ENCODE peak calls at places on chromosomes 7 and 10, in nine cellular contexts. E is heart left ventricle, K is lower lobe of right lung, H is left ventricle myocardium inferior, X is heart right ventricle, C is uterus, B is WERI-Rb-1, Z is ovary, A is Peyer's patch. D is an unnamed sample.

GRCh38 chr7:101410743-101411476 is 48.2 kb downstream of the COL26A1 start:
- DNase-seq in Z (no peak), B (peak; percentile 79), C (no peak), E (no peak), A (no peak), X (peak; percentile 28), K (peak; percentile 51), H (peak; percentile 22), D (peak; percentile 66)

GRCh38 chr7:142459557-142459963 is 201.7 kb upstream of the PRSS58 start:
- DNase-seq in Z (no peak), K (no peak), E (no peak), C (no peak), B (peak; percentile 36), X (no peak), H (no peak), A (no peak), D (peak; percentile 32)

GRCh38 chr7:131521651-131522163 is 34.7 kb downstream of the PODXL start:
- DNase-seq in H (no peak), E (no peak), B (no peak), K (peak; percentile 81), X (peak; percentile 56), C (no peak), A (no peak), Z (no peak), D (peak; percentile 65)

GRCh38 chr10:26430641-26431163 is 7.4 kb upstream of the APBB1IP start:
- DNase-seq in C (no peak), K (no peak), A (no peak), X (no peak), Z (no peak), E (no peak), H (no peak), B (no peak), D (no peak)

GRCh38 chr7:1839701-1840100 is 169.6 kb downstream of the ELFN1 start:
- DNase-seq in Z (no peak), A (no peak), E (peak; percentile 46), C (no peak), K (peak; percentile 45), X (no peak), B (peak; percentile 42), H (peak; percentile 11), D (no peak)

GRCh38 chr10:17644485-17644964 is 574 bp downstream of the STAM start:
- DNase-seq in B (peak; percentile 53), E (no peak), K (no peak), Z (no peak), A (no peak), X (no peak), C (no peak), H (no peak), D (peak; percentile 32)

GRCh38 chr10:120646738-120647427 is 189.9 kb downstream of the PLPP4 start:
- DNase-seq in E (no peak), H (no peak), A (no peak), X (no peak), B (no peak), K (no peak), C (no peak), Z (no peak), D (no peak)

GRCh38 chr10:3781458-3782098 is 3.4 kb downstream of the KLF6 start:
- DNase-seq in Z (peak; percentile 40), A (no peak), K (peak; percentile 79), B (no peak), E (peak; percentile 84), C (peak; percentile 55), H (peak; percentile 54), X (peak; percentile 62), D (peak; percentile 32)

GRCh38 chr10:89644967-89645741 is at the start of gene PANK1:
- DNase-seq in C (peak; percentile 61), E (peak; percentile 88), B (peak; percentile 89), K (peak; percentile 83), X (peak; percentile 75), A (peak; percentile 85), Z (peak; percentile 72), H (peak; percentile 77), D (peak; percentile 78)

GRCh38 chr10:89645742-89646172 is 715 bp upstream of the PANK1 start:
- DNase-seq in X (no peak), K (no peak), A (peak; percentile 72), H (no peak), Z (no peak), C (no peak), E (no peak), B (no peak), D (peak; percentile 51)

GRCh38 chr10:89644691-89644966 is 413 bp downstream of the PANK1 start:
- DNase-seq in E (no peak), K (no peak), C (no peak), A (no peak), B (no peak), H (no peak), X (no peak), Z (no peak), D (peak; percentile 41)

GRCh38 chr10:89643431-89643811 is 1.6 kb downstream of the PANK1 start:
- DNase-seq in C (no peak), E (no peak), X (no peak), K (no peak), B (no peak), A (no peak), Z (no peak), H (no peak), D (no peak)

DNA sequence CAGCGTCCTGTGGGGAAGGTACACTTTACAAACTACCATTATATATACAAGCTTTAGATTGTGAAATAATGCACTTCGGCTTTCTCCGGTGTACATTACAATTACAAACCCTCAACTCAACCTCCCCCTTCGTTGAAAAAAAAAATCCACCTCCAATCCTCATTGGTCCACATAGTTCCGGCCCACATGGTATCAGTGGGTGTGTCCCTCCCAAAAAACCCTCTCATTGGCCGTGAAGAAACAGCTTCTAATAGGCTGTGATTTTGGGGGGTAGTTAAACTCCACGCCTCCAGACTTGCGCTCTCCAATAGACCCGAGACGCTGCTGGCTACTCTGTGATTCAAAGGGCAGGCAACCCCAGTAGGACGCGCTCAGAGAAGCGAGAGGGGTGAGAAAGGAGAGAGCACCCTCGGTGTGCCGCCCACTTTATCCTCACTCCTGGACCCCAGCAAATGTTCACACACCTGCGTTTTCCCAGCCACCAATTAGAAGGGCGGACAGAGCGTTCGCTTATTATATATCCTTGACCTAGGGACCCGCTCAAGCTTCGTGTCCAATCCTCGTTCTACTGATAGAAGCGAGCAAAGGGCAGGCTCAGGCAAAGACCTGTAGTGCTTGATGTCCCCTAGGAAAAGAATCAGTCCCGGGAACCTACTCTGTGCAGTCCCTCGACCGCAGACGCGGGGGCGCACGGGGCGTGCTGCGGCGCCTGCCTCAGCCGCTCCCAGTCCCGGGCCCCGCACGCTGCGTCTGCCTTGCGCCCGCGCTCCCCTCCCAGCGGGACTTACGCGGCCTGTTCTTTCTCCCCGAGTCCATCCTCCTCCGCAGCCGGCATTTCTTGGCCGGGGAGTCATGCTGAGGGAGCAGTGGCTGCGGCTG is 991 bp downstream of the PANK1 start:
- DNase-seq in X (peak; percentile 58), K (peak; percentile 73), B (peak; percentile 86), Z (peak; percentile 73), H (peak; percentile 73), C (peak; percentile 60), E (peak; percentile 72), A (peak; percentile 87), D (peak; percentile 95)
- TF ChIP-seq CTCF in X (no peak), K (no peak), B (no peak), Z (no peak), H (no peak), C (no peak), E (no peak), A (no peak), D (no peak)

GRCh38 chr7:80942261-80943041 is 23.6 kb upstream of the SEMA3C start:
- DNase-seq in C (peak; percentile 34), A (no peak), B (no peak), H (peak; percentile 37), E (no peak), Z (peak; percentile 18), X (peak; percentile 25), K (no peak), D (no peak)

GRCh38 chr7:80940539-80941205 is 21.8 kb upstream of the SEMA3C start:
- DNase-seq in Z (no peak), K (no peak), B (no peak), E (no peak), C (no peak), A (no peak), X (no peak), H (no peak), D (no peak)

GRCh38 chr7:80937336-80937735 is 18.5 kb upstream of the SEMA3C start:
- DNase-seq in B (no peak), C (no peak), A (no peak), Z (no peak), E (no peak), K (no peak), H (no peak), X (no peak), D (no peak)

GRCh38 chr7:80943342-80943741 is 24.5 kb upstream of the SEMA3C start:
- DNase-seq in C (no peak), X (no peak), A (no peak), H (no peak), K (no peak), B (no peak), Z (no peak), E (no peak), D (no peak)

GRCh38 chr7:80941206-80941758 is 22.4 kb upstream of the SEMA3C start:
- DNase-seq in A (no peak), H (no peak), K (no peak), E (no peak), C (no peak), B (no peak), Z (no peak), X (no peak), D (no peak)
- H3K4me3 ChIP-seq in A (no peak overlapping the region), H (no peak overlapping the region), K (no peak overlapping the region), E (no peak overlapping the region), C (no peak overlapping the region), B (no peak overlapping the region), Z (no peak overlapping the region), X (no peak overlapping the region), D (no peak overlapping the region)

GRCh38 chr10:101672536-101672935 is 22.4 kb downstream of the FBXW4 start:
- DNase-seq in X (peak; percentile 66), A (no peak), C (no peak), K (peak; percentile 58), B (no peak), E (peak; percentile 76), Z (no peak), H (peak; percentile 62), D (no peak)
- H3K36me3 ChIP-seq in X (no peaks in the 10 kb centered on the region), A (no peaks in the 10 kb centered on the region), C (no peaks in the 10 kb centered on the region), K (peaks cover 78% of the 10 kb centered on the region), B (peaks cover 15% of the 10 kb centered on the region), E (peaks cover 84% of the 10 kb centered on the region), Z (no peaks in the 10 kb centered on the region), H (peaks cover 96% of the 10 kb centered on the region), D (no peaks in the 10 kb centered on the region)

GRCh38 chr7:7569615-7570014 is 2.9 kb downstream of the MIOS start:
- DNase-seq in A (no peak), C (no peak), Z (no peak), B (no peak), X (no peak), K (no peak), E (no peak), H (no peak), D (no peak)

GRCh38 chr7:7568553-7568952 is 1.9 kb downstream of the MIOS start:
- DNase-seq in C (no peak), B (no peak), Z (no peak), K (no peak), E (no peak), H (no peak), A (no peak), X (no peak), D (no peak)

GRCh38 chr7:7566651-7567611 is at the start of gene MIOS:
- DNase-seq in Z (peak; percentile 89), E (peak; percentile 95), A (peak; percentile 94), K (peak; percentile 93), B (peak; percentile 92), X (peak; percentile 92), H (peak; percentile 89), C (peak; percentile 87), D (peak; percentile 88)

GRCh38 chr7:7569113-7569527 is 2.4 kb downstream of the MIOS start:
- DNase-seq in K (no peak), Z (no peak), A (no peak), X (no peak), B (no peak), H (no peak), C (no peak), E (no peak), D (no peak)

GRCh38 chr7:7567898-7568531 is 1.3 kb downstream of the MIOS start:
- DNase-seq in H (no peak), A (no peak), B (no peak), E (no peak), K (no peak), C (no peak), X (no peak), Z (no peak), D (no peak)
- TF ChIP-seq CTCF in H (no peak), A (no peak), B (no peak), E (no peak), K (no peak), C (no peak), X (no peak), Z (no peak), D (no peak)